ENCODE peak calls at places on chromosomes 7 and 10, in four cellular contexts. One of them, this sample, is unnamed.

GRCh38 chr10:96097865-96098264 is 32.2 kb upstream of the ZNF518A start:
- DNase-seq in dermis blood vessel endothelial cell: no peak
- DNase-seq in T-cell: no peak
- DNase-seq in heart right ventricle: no peak
- DNase-seq in this sample: no peak

GRCh38 chr7:37297546-37297945 is 151.1 kb downstream of the ELMO1 start:
- DNase-seq in heart right ventricle: no peak
- DNase-seq in dermis blood vessel endothelial cell: peak
- DNase-seq in T-cell: no peak
- DNase-seq in this sample: no peak

GRCh38 chr7:135801045-135801693 is 52.6 kb upstream of the FAM180A start:
- DNase-seq in T-cell: peak
- DNase-seq in heart right ventricle: no peak
- DNase-seq in dermis blood vessel endothelial cell: peak
- DNase-seq in this sample: peak

GRCh38 chr10:132001238-132001977 is 19.7 kb upstream of the BNIP3 start:
- DNase-seq in dermis blood vessel endothelial cell: peak
- DNase-seq in T-cell: no peak
- DNase-seq in heart right ventricle: no peak
- DNase-seq in this sample: peak

GRCh38 chr10:132684164-132684891 is 101.6 kb downstream of the NKX6-2 start:
- DNase-seq in dermis blood vessel endothelial cell: peak
- DNase-seq in T-cell: peak
- DNase-seq in heart right ventricle: no peak
- DNase-seq in this sample: peak

GRCh38 chr10:5628798-5629788 is 37.3 kb downstream of the ASB13 start:
- DNase-seq in heart right ventricle: no peak
- DNase-seq in T-cell: no peak
- DNase-seq in dermis blood vessel endothelial cell: peak
- DNase-seq in this sample: peak

GRCh38 chr10:123838596-123839310 is 52.9 kb downstream of the CPXM2 start:
- DNase-seq in T-cell: no peak
- DNase-seq in dermis blood vessel endothelial cell: no peak
- DNase-seq in heart right ventricle: no peak
- DNase-seq in this sample: no peak

GRCh38 chr10:77620731-77621130 is 16.9 kb downstream of the KCNMA1 start:
- DNase-seq in T-cell: no peak
- DNase-seq in dermis blood vessel endothelial cell: peak
- DNase-seq in heart right ventricle: no peak
- DNase-seq in this sample: no peak

GRCh38 chr7:105316578-105317375 is 71.9 kb downstream of the SRPK2 start:
- DNase-seq in T-cell: no peak
- DNase-seq in dermis blood vessel endothelial cell: no peak
- DNase-seq in heart right ventricle: no peak
- DNase-seq in this sample: no peak

GRCh38 chr7:41084381-41084780 is 618.5 kb downstream of the INHBA start:
- DNase-seq in heart right ventricle: no peak
- DNase-seq in T-cell: no peak
- DNase-seq in dermis blood vessel endothelial cell: no peak
- DNase-seq in this sample: no peak

GRCh38 chr10:7071421-7071820 is 339.4 kb downstream of the SFMBT2 start:
- DNase-seq in dermis blood vessel endothelial cell: no peak
- DNase-seq in T-cell: no peak
- DNase-seq in heart right ventricle: no peak
- DNase-seq in this sample: no peak

GRCh38 chr7:6279341-6279740 is 6.9 kb upstream of the CYTH3 start:
- DNase-seq in dermis blood vessel endothelial cell: no peak
- DNase-seq in heart right ventricle: no peak
- DNase-seq in T-cell: no peak
- DNase-seq in this sample: no peak

GRCh38 chr7:157278167-157278790 is 58.5 kb upstream of the DNAJB6 start:
- DNase-seq in heart right ventricle: no peak
- DNase-seq in dermis blood vessel endothelial cell: no peak
- DNase-seq in T-cell: no peak
- DNase-seq in this sample: no peak

GRCh38 chr7:94133460-94133859 is 129.3 kb upstream of the BET1 start:
- DNase-seq in T-cell: no peak
- DNase-seq in dermis blood vessel endothelial cell: no peak
- DNase-seq in heart right ventricle: no peak
- DNase-seq in this sample: peak

GRCh38 chr10:125398270-125398669 is 237.9 kb upstream of the CTBP2 start:
- DNase-seq in heart right ventricle: no peak
- DNase-seq in T-cell: no peak
- DNase-seq in dermis blood vessel endothelial cell: no peak
- DNase-seq in this sample: no peak

GRCh38 chr10:12638103-12638502 is 288.8 kb downstream of the CAMK1D start:
- DNase-seq in dermis blood vessel endothelial cell: no peak
- DNase-seq in heart right ventricle: no peak
- DNase-seq in T-cell: no peak
- DNase-seq in this sample: peak

GRCh38 chr10:104907509-104907908 is 266.4 kb downstream of the SORCS3 start:
- DNase-seq in dermis blood vessel endothelial cell: no peak
- DNase-seq in T-cell: no peak
- DNase-seq in heart right ventricle: no peak
- DNase-seq in this sample: no peak

GRCh38 chr7:130881091-130881798 is 147.2 kb upstream of the KLF14 start:
- DNase-seq in dermis blood vessel endothelial cell: no peak
- DNase-seq in T-cell: no peak
- DNase-seq in heart right ventricle: no peak
- DNase-seq in this sample: no peak

GRCh38 chr10:86334515-86335085 is 32.0 kb downstream of the GRID1 start:
- DNase-seq in dermis blood vessel endothelial cell: no peak
- DNase-seq in T-cell: no peak
- DNase-seq in heart right ventricle: no peak
- DNase-seq in this sample: no peak

GRCh38 chr10:73907841-73908517 is 3.0 kb upstream of the PLAU start:
- DNase-seq in heart right ventricle: no peak
- DNase-seq in dermis blood vessel endothelial cell: peak
- DNase-seq in T-cell: no peak
- DNase-seq in this sample: peak

This sample was measured in OCI-M1.